ENCODE peak calls at places on chromosomes 11 and 22, in five cellular contexts. One of them, this sample, is unnamed.

GRCh38 chr22:50717709-50718351 is 20.2 kb upstream of the ACR start:
- DNase-seq in Daoy: no peak
- DNase-seq in anterior cingulate cortex: no peak
- DNase-seq in stimulated activated naive CD4-positive, alpha-beta T cell: no peak
- DNase-seq in NCI-H1436 treated with DMSO at 0.1 percent for 48 hours: no peak
- DNase-seq in this sample: no peak

GRCh38 chr11:110907629-110908028 is 195.4 kb upstream of the ARHGAP20 start:
- DNase-seq in anterior cingulate cortex: no peak
- DNase-seq in Daoy: no peak
- DNase-seq in NCI-H1436 treated with DMSO at 0.1 percent for 48 hours: no peak
- DNase-seq in stimulated activated naive CD4-positive, alpha-beta T cell: peak; percentile 72
- DNase-seq in this sample: no peak

GRCh38 chr11:2662430-2663299 is 37.1 kb downstream of the KCNQ1OT1 start:
- DNase-seq in NCI-H1436 treated with DMSO at 0.1 percent for 48 hours: no peak
- DNase-seq in anterior cingulate cortex: no peak
- DNase-seq in stimulated activated naive CD4-positive, alpha-beta T cell: no peak
- DNase-seq in Daoy: no peak
- DNase-seq in this sample: no peak

GRCh38 chr22:32331236-32331917 is 26.3 kb upstream of the RFPL3 start:
- DNase-seq in Daoy: no peak
- DNase-seq in stimulated activated naive CD4-positive, alpha-beta T cell: no peak
- DNase-seq in anterior cingulate cortex: no peak
- DNase-seq in NCI-H1436 treated with DMSO at 0.1 percent for 48 hours: no peak
- DNase-seq in this sample: no peak

GRCh38 chr22:45262931-45263789 is 21.6 kb upstream of the UPK3A start:
- DNase-seq in stimulated activated naive CD4-positive, alpha-beta T cell: no peak
- DNase-seq in anterior cingulate cortex: no peak
- DNase-seq in NCI-H1436 treated with DMSO at 0.1 percent for 48 hours: no peak
- DNase-seq in Daoy: no peak
- DNase-seq in this sample: no peak

GRCh38 chr11:46036969-46037368 is 84.3 kb downstream of the PHF21A start:
- DNase-seq in anterior cingulate cortex: no peak
- DNase-seq in NCI-H1436 treated with DMSO at 0.1 percent for 48 hours: no peak
- DNase-seq in stimulated activated naive CD4-positive, alpha-beta T cell: no peak
- DNase-seq in Daoy: no peak
- DNase-seq in this sample: no peak

GRCh38 chr22:37045958-37046357 is 5.6 kb upstream of the KCTD17 start:
- DNase-seq in anterior cingulate cortex: no peak
- DNase-seq in Daoy: no peak
- DNase-seq in NCI-H1436 treated with DMSO at 0.1 percent for 48 hours: no peak
- DNase-seq in stimulated activated naive CD4-positive, alpha-beta T cell: no peak
- DNase-seq in this sample: no peak

GRCh38 chr22:39098026-39098425 is 982 bp downstream of the APOBEC3H start:
- DNase-seq in NCI-H1436 treated with DMSO at 0.1 percent for 48 hours: no peak
- DNase-seq in stimulated activated naive CD4-positive, alpha-beta T cell: no peak
- DNase-seq in Daoy: no peak
- DNase-seq in anterior cingulate cortex: no peak
- DNase-seq in this sample: no peak

GRCh38 chr22:21837184-21837979 is 30.1 kb downstream of the MAPK1 start:
- DNase-seq in stimulated activated naive CD4-positive, alpha-beta T cell: no peak
- DNase-seq in anterior cingulate cortex: no peak
- DNase-seq in Daoy: peak; percentile 74
- DNase-seq in NCI-H1436 treated with DMSO at 0.1 percent for 48 hours: no peak
- DNase-seq in this sample: no peak

GRCh38 chr11:76692956-76693355 is 22.4 kb upstream of the LRRC32 start:
- DNase-seq in NCI-H1436 treated with DMSO at 0.1 percent for 48 hours: no peak
- DNase-seq in anterior cingulate cortex: no peak
- DNase-seq in stimulated activated naive CD4-positive, alpha-beta T cell: no peak
- DNase-seq in Daoy: no peak
- DNase-seq in this sample: no peak

GRCh38 chr22:35514366-35514765 is 26.3 kb upstream of the RASD2 start:
- DNase-seq in NCI-H1436 treated with DMSO at 0.1 percent for 48 hours: no peak
- DNase-seq in stimulated activated naive CD4-positive, alpha-beta T cell: no peak
- DNase-seq in Daoy: no peak
- DNase-seq in anterior cingulate cortex: no peak
- DNase-seq in this sample: no peak

GRCh38 chr22:37803195-37803635 is 4.5 kb upstream of the GCAT start:
- DNase-seq in Daoy: no peak
- DNase-seq in anterior cingulate cortex: no peak
- DNase-seq in NCI-H1436 treated with DMSO at 0.1 percent for 48 hours: no peak
- DNase-seq in stimulated activated naive CD4-positive, alpha-beta T cell: no peak
- DNase-seq in this sample: no peak

GRCh38 chr11:15607361-15608036 is 492.8 kb downstream of the INSC start:
- DNase-seq in anterior cingulate cortex: no peak
- DNase-seq in NCI-H1436 treated with DMSO at 0.1 percent for 48 hours: no peak
- DNase-seq in stimulated activated naive CD4-positive, alpha-beta T cell: no peak
- DNase-seq in Daoy: no peak
- DNase-seq in this sample: no peak

GRCh38 chr11:128520886-128521696 is 66.3 kb downstream of the ETS1 start:
- DNase-seq in stimulated activated naive CD4-positive, alpha-beta T cell: no peak
- DNase-seq in Daoy: no peak
- DNase-seq in anterior cingulate cortex: no peak
- DNase-seq in NCI-H1436 treated with DMSO at 0.1 percent for 48 hours: no peak
- DNase-seq in this sample: no peak

GRCh38 chr11:96863520-96863919 is 473.7 kb downstream of the JRKL start:
- DNase-seq in anterior cingulate cortex: no peak
- DNase-seq in Daoy: no peak
- DNase-seq in NCI-H1436 treated with DMSO at 0.1 percent for 48 hours: no peak
- DNase-seq in stimulated activated naive CD4-positive, alpha-beta T cell: no peak
- DNase-seq in this sample: no peak

GRCh38 chr11:78187366-78188011 is 937 bp downstream of the KCTD21 start:
- DNase-seq in Daoy: no peak
- DNase-seq in anterior cingulate cortex: no peak
- DNase-seq in stimulated activated naive CD4-positive, alpha-beta T cell: no peak
- DNase-seq in NCI-H1436 treated with DMSO at 0.1 percent for 48 hours: no peak
- DNase-seq in this sample: peak; percentile 60

GRCh38 chr11:5384335-5384734 is 723 bp downstream of the OR51M1 start:
- DNase-seq in stimulated activated naive CD4-positive, alpha-beta T cell: no peak
- DNase-seq in Daoy: no peak
- DNase-seq in NCI-H1436 treated with DMSO at 0.1 percent for 48 hours: no peak
- DNase-seq in anterior cingulate cortex: no peak
- DNase-seq in this sample: no peak